ENCODE peak calls at places on chromosome 10, in five cellular contexts. L is right lobe of liver, K is testis, C is bronchial epithelial cell, X is thoracic aorta. H is an unnamed sample.
A peak's percentile ranks its signal among the peaks of the same experiment; 100 is the strongest.

GRCh38 chr10:5896208-5896607 is 6.2 kb downstream of the FBH1 start:
- DNase-seq in K (no peak), C (no peak), X (no peak), L (no peak), H (no peak)

GRCh38 chr10:124639646-124640045 is 104.5 kb downstream of the FAM53B start:
- DNase-seq in X (no peak), K (no peak), C (no peak), L (no peak), H (no peak)

GRCh38 chr10:81426722-81427121 is 448.3 kb upstream of the NRG3 start:
- DNase-seq in X (no peak), C (no peak), L (no peak), K (no peak), H (no peak)

GRCh38 chr10:84469470-84469869 is 141.1 kb downstream of the CCSER2 start:
- DNase-seq in K (no peak), C (peak; percentile 12), X (no peak), L (no peak), H (no peak)

GRCh38 chr10:45373783-45374450 is at the start of gene ALOX5:
- DNase-seq in X (no peak), C (no peak), K (peak; percentile 79), L (peak; percentile 86), H (no peak)

GRCh38 chr10:96619803-96620773 is 33.3 kb upstream of the TM9SF3 start:
- DNase-seq in K (no peak), C (peak; percentile 54), L (no peak), X (no peak), H (peak; percentile 45)

GRCh38 chr10:117946525-117947070 is 100.1 kb downstream of the RAB11FIP2 start:
- DNase-seq in C (peak; percentile 59), K (no peak), X (no peak), L (no peak), H (peak; percentile 8)

GRCh38 chr10:78588194-78588811 is 480.5 kb upstream of the ZMIZ1 start:
- DNase-seq in L (no peak), X (no peak), C (no peak), K (no peak), H (no peak)

GRCh38 chr10:17217661-17218306 is 10.3 kb upstream of the VIM start:
- DNase-seq in L (no peak), X (no peak), C (peak; percentile 48), K (no peak), H (no peak)

GRCh38 chr10:103168436-103168835 is 24.6 kb downstream of the NT5C2 start:
- DNase-seq in K (no peak), X (no peak), C (peak; percentile 91), L (no peak), H (peak; percentile 50)

GRCh38 chr10:109126016-109126415 is 797.3 kb downstream of the XPNPEP1 start:
- DNase-seq in X (no peak), L (no peak), C (no peak), K (no peak), H (no peak)

GRCh38 chr10:67666416-67667043 is 29.5 kb downstream of the CTNNA3 start:
- DNase-seq in C (peak; percentile 33), K (no peak), L (no peak), X (no peak), H (peak; percentile 47)

GRCh38 chr10:33132626-33133025 is 174.6 kb upstream of the ITGB1 start:
- DNase-seq in C (peak; percentile 44), K (no peak), L (no peak), X (no peak), H (peak; percentile 45)

GRCh38 chr10:74753295-74754211 is 72.8 kb upstream of the KAT6B start:
- DNase-seq in L (no peak), K (peak; percentile 23), X (no peak), C (no peak), H (no peak)

GRCh38 chr10:91366687-91367086 is 43.5 kb upstream of the HECTD2 start:
- DNase-seq in X (no peak), C (peak; percentile 73), L (no peak), K (no peak), H (peak; percentile 16)

GRCh38 chr10:6928531-6929080 is 348.5 kb upstream of the PRKCQ start:
- DNase-seq in K (no peak), L (no peak), X (no peak), C (no peak), H (no peak)

GRCh38 chr10:83538047-83538446 is 601.3 kb upstream of the GHITM start:
- DNase-seq in X (no peak), C (no peak), L (no peak), K (no peak), H (no peak)

GRCh38 chr10:112955736-112956421 is 5.8 kb downstream of the TCF7L2 start:
- DNase-seq in L (no peak), K (no peak), X (no peak), C (peak; percentile 60), H (peak; percentile 56)

GRCh38 chr10:130770018-130770630 is 541.4 kb downstream of the TCERG1L start:
- DNase-seq in K (no peak), L (no peak), C (no peak), X (no peak), H (no peak)

GRCh38 chr10:52331759-52332364 is 17.8 kb downstream of the DKK1 start:
- DNase-seq in X (no peak), C (no peak), K (no peak), L (no peak), H (no peak)

GRCh38 chr10:79331226-79331625 is 16.0 kb upstream of the PPIF start:
- DNase-seq in L (no peak), C (no peak), X (no peak), K (no peak), H (no peak)

GRCh38 chr10:131184503-131184902 is 127.0 kb downstream of the TCERG1L start:
- DNase-seq in K (no peak), X (no peak), L (peak; percentile 16), C (no peak), H (no peak)

GRCh38 chr10:2986341-2986933 is 80.9 kb upstream of the PFKP start:
- DNase-seq in X (no peak), L (no peak), K (no peak), C (no peak), H (no peak)

GRCh38 chr10:71966046-71967004 is 2.1 kb downstream of the CHST3 start:
- DNase-seq in C (peak; percentile 76), X (peak; percentile 60), L (no peak), K (no peak), H (peak; percentile 73)

GRCh38 chr10:133127291-133128125 is 32.5 kb upstream of the KNDC1 start:
- DNase-seq in L (peak; percentile 16), K (peak; percentile 91), C (no peak), X (no peak), H (no peak)

GRCh38 chr10:125857185-125857760 is 23.8 kb downstream of the DHX32 start:
- DNase-seq in L (no peak), X (no peak), K (no peak), C (no peak), H (no peak)

GRCh38 chr10:55374060-55374459 is 573.0 kb upstream of the PCDH15 start:
- DNase-seq in K (no peak), L (no peak), X (no peak), C (peak; percentile 2), H (no peak)

DNA sequence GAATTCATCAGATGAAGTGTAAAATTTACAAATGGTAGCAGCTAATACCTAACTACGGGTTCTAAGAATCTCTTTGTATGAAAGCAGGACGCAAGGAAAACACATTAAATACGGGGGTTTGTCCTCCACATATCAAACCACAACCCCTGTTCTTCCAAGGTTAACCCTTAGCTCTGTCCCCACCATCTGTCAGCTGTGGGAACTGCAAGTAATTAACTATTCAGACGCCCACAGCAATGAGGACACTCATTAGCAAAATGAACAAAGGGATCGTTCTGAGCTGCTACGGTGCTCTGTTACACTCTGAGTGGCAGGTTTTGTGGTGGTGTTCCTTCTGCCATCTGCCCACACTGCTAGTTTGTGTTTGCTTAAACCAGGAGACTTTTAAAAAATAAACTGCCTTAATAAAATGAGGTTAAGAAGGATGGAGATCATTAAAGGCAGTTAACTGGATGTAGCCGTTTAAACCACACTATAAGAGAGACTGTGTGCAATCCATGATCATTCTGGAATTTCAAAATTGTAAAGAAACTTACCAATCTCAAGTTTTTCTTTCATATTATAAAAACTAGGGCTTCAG is 51.4 kb downstream of the C10orf67 start:
- DNase-seq in L (no peak), K (peak; percentile 37), X (no peak), C (peak; percentile 53), H (peak; percentile 69)
- TF ChIP-seq CTCF in L (peak; percentile 58), K (peak; percentile 5), X (no peak), C (peak; percentile 68), H (peak; percentile 65)

DNA sequence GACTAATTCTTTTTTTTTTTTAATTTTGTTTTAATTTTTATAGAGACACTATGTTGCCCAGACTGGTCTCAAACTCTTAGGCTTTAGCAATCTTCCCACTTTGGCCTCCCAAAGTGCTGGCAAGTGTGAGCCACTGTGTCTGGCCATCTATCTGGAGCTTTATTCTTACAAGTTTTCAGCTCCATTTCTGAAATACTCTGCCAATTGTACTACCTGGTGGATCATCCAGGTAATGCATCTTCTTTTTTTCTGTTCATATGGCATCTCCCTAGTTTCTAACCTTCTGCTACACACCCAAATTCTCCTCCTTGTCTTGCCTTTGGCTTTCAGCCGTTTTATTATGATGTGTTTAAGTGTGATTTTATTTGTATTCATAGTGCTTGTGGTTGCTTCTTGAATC is 40.2 kb downstream of the ZNF365 start:
- DNase-seq in X (no peak), C (peak; percentile 18), K (no peak), L (no peak), H (peak; percentile 25)
- TF ChIP-seq CTCF in X (no peak), C (peak; percentile 18), K (no peak), L (no peak), H (peak; percentile 10)

GRCh38 chr10:12062754-12063482 is 5.8 kb upstream of the DHTKD1 start:
- DNase-seq in X (no peak), C (no peak), L (no peak), K (no peak), H (no peak)

GRCh38 chr10:12073526-12073925 is 4.8 kb downstream of the DHTKD1 start:
- DNase-seq in K (no peak), X (no peak), C (no peak), L (no peak), H (no peak)

GRCh38 chr10:12067336-12067735 is 1.4 kb upstream of the DHTKD1 start:
- DNase-seq in K (no peak), C (peak; percentile 93), L (no peak), X (no peak), H (peak; percentile 20)

GRCh38 chr10:12063483-12063818 is 5.3 kb upstream of the DHTKD1 start:
- DNase-seq in X (no peak), C (no peak), K (no peak), L (no peak), H (no peak)

DNA sequence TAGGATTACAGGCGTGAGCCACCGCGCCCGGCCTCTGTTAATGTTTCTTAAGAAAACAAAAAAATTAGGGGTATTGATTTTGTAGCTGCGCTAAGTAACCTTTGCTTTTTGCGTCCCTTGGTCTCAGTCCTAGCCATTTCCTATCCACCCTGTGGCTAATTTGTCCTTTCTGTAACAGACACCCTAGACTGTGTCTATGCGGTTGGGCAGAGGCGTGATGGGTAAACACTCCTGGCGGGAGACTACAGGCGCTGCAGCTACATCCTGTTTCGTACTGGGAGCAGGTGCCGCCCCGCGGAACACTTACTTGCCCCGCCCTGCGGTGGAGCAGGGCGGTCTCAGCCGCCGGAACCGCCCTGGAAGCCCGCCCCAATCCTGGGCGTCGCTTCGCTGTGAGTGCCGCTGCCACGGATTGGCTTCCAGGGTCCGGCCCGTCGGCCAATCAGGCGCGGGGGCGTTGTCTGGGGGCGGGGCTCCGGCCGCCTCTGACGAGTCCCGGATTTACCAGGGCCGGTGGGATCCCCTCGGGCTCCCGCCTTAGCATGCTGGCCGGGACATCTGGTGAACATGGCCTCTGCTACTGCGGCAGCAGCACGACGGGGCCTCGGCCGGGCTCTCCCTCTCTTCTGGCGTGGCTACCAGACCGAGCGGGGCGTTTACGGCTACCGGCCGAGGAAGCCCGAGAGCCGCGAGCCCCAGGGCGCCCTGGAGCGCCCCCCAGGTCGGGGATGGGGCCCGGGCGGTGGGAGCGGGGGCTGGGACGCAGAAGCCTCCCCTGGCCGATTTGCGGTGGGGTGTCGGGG is at the start of gene DHTKD1:
- DNase-seq in X (peak; percentile 85), L (peak; percentile 99), C (peak; percentile 94), K (peak; percentile 98), H (peak; percentile 98)
- TF ChIP-seq CTCF in X (peak; percentile 55), L (peak; percentile 42), C (peak; percentile 39), K (peak; percentile 40), H (peak; percentile 23)

GRCh38 chr10:97633921-97634320 is 621 bp upstream of the MORN4 start:
- DNase-seq in X (no peak), L (no peak), K (peak; percentile 30), C (no peak), H (peak; percentile 29)
- TF ChIP-seq CTCF in X (no peak), L (no peak), K (peak; percentile 31), C (peak; percentile 30), H (peak; percentile 18)

H was measured in MCF 10A.